ENCODE peak calls at places on chromosomes 2 and 18, in nine cellular contexts. One of them, this sample, is unnamed.
A peak's percentile ranks its signal among the peaks of the same experiment; 100 is the strongest.

GRCh38 chr2:118309201-118310015 is 221.1 kb downstream of the INSIG2 start:
- DNase-seq in CD4-positive, alpha-beta T cell: no peak
- DNase-seq in nucleus accumbens: no peak
- DNase-seq in nephron progenitor cell: no peak
- DNase-seq in activated T-helper 9 cell treated with anti-CD3 and anti-CD28 coated beads, Interleukin-2, amount 50 U/mL, for 16 hours: no peak
- DNase-seq in T-helper 2 cell: no peak
- DNase-seq in hypothalamus: no peak
- DNase-seq in posterior cingulate gyrus: no peak
- DNase-seq in stimulated activated CD4-positive, alpha-beta T cell treated with anti-CD3 and anti-CD28 coated beads, Interleukin-4, amount 100 ng/mL, for 24 hours: no peak
- DNase-seq in this sample: no peak

GRCh38 chr18:79754022-79754761 is 43.5 kb upstream of the KCNG2 start:
- DNase-seq in stimulated activated CD4-positive, alpha-beta T cell treated with anti-CD3 and anti-CD28 coated beads, Interleukin-4, amount 100 ng/mL, for 24 hours: no peak
- DNase-seq in T-helper 2 cell: no peak
- DNase-seq in nucleus accumbens: no peak
- DNase-seq in nephron progenitor cell: no peak
- DNase-seq in posterior cingulate gyrus: no peak
- DNase-seq in CD4-positive, alpha-beta T cell: no peak
- DNase-seq in activated T-helper 9 cell treated with anti-CD3 and anti-CD28 coated beads, Interleukin-2, amount 50 U/mL, for 16 hours: no peak
- DNase-seq in hypothalamus: no peak
- DNase-seq in this sample: peak; percentile 48

GRCh38 chr2:12416600-12416999 is 300.1 kb upstream of the TRIB2 start:
- DNase-seq in posterior cingulate gyrus: no peak
- DNase-seq in activated T-helper 9 cell treated with anti-CD3 and anti-CD28 coated beads, Interleukin-2, amount 50 U/mL, for 16 hours: peak; percentile 46
- DNase-seq in T-helper 2 cell: peak; percentile 26
- DNase-seq in nucleus accumbens: no peak
- DNase-seq in nephron progenitor cell: no peak
- DNase-seq in stimulated activated CD4-positive, alpha-beta T cell treated with anti-CD3 and anti-CD28 coated beads, Interleukin-4, amount 100 ng/mL, for 24 hours: peak; percentile 56
- DNase-seq in hypothalamus: no peak
- DNase-seq in CD4-positive, alpha-beta T cell: peak; percentile 60
- DNase-seq in this sample: no peak

GRCh38 chr2:797556-797955 is 120.3 kb upstream of the TMEM18 start:
- DNase-seq in activated T-helper 9 cell treated with anti-CD3 and anti-CD28 coated beads, Interleukin-2, amount 50 U/mL, for 16 hours: no peak
- DNase-seq in nephron progenitor cell: no peak
- DNase-seq in stimulated activated CD4-positive, alpha-beta T cell treated with anti-CD3 and anti-CD28 coated beads, Interleukin-4, amount 100 ng/mL, for 24 hours: no peak
- DNase-seq in hypothalamus: no peak
- DNase-seq in posterior cingulate gyrus: no peak
- DNase-seq in T-helper 2 cell: no peak
- DNase-seq in CD4-positive, alpha-beta T cell: no peak
- DNase-seq in nucleus accumbens: no peak
- DNase-seq in this sample: no peak

GRCh38 chr18:48049757-48050156 is 119.3 kb upstream of the SMAD2 start:
- DNase-seq in CD4-positive, alpha-beta T cell: no peak
- DNase-seq in T-helper 2 cell: no peak
- DNase-seq in nucleus accumbens: no peak
- DNase-seq in nephron progenitor cell: no peak
- DNase-seq in activated T-helper 9 cell treated with anti-CD3 and anti-CD28 coated beads, Interleukin-2, amount 50 U/mL, for 16 hours: no peak
- DNase-seq in hypothalamus: no peak
- DNase-seq in stimulated activated CD4-positive, alpha-beta T cell treated with anti-CD3 and anti-CD28 coated beads, Interleukin-4, amount 100 ng/mL, for 24 hours: no peak
- DNase-seq in posterior cingulate gyrus: no peak
- DNase-seq in this sample: no peak

GRCh38 chr2:211408485-211408884 is 852.1 kb downstream of the CPS1 start:
- DNase-seq in nucleus accumbens: no peak
- DNase-seq in hypothalamus: no peak
- DNase-seq in activated T-helper 9 cell treated with anti-CD3 and anti-CD28 coated beads, Interleukin-2, amount 50 U/mL, for 16 hours: no peak
- DNase-seq in stimulated activated CD4-positive, alpha-beta T cell treated with anti-CD3 and anti-CD28 coated beads, Interleukin-4, amount 100 ng/mL, for 24 hours: no peak
- DNase-seq in nephron progenitor cell: no peak
- DNase-seq in posterior cingulate gyrus: no peak
- DNase-seq in CD4-positive, alpha-beta T cell: no peak
- DNase-seq in T-helper 2 cell: no peak
- DNase-seq in this sample: no peak

GRCh38 chr18:47846431-47846830 is 84.0 kb downstream of the SMAD2 start:
- DNase-seq in nucleus accumbens: no peak
- DNase-seq in activated T-helper 9 cell treated with anti-CD3 and anti-CD28 coated beads, Interleukin-2, amount 50 U/mL, for 16 hours: no peak
- DNase-seq in stimulated activated CD4-positive, alpha-beta T cell treated with anti-CD3 and anti-CD28 coated beads, Interleukin-4, amount 100 ng/mL, for 24 hours: no peak
- DNase-seq in nephron progenitor cell: no peak
- DNase-seq in posterior cingulate gyrus: no peak
- DNase-seq in CD4-positive, alpha-beta T cell: no peak
- DNase-seq in hypothalamus: no peak
- DNase-seq in T-helper 2 cell: no peak
- DNase-seq in this sample: no peak

GRCh38 chr2:3785220-3785889 is 82.0 kb downstream of the DCDC2C start:
- DNase-seq in activated T-helper 9 cell treated with anti-CD3 and anti-CD28 coated beads, Interleukin-2, amount 50 U/mL, for 16 hours: no peak
- DNase-seq in T-helper 2 cell: no peak
- DNase-seq in nucleus accumbens: no peak
- DNase-seq in posterior cingulate gyrus: no peak
- DNase-seq in CD4-positive, alpha-beta T cell: no peak
- DNase-seq in stimulated activated CD4-positive, alpha-beta T cell treated with anti-CD3 and anti-CD28 coated beads, Interleukin-4, amount 100 ng/mL, for 24 hours: no peak
- DNase-seq in hypothalamus: no peak
- DNase-seq in nephron progenitor cell: no peak
- DNase-seq in this sample: no peak

GRCh38 chr2:86298411-86299390 is 38.7 kb downstream of the REEP1 start:
- DNase-seq in nucleus accumbens: no peak
- DNase-seq in posterior cingulate gyrus: no peak
- DNase-seq in CD4-positive, alpha-beta T cell: no peak
- DNase-seq in nephron progenitor cell: peak; percentile 13
- DNase-seq in stimulated activated CD4-positive, alpha-beta T cell treated with anti-CD3 and anti-CD28 coated beads, Interleukin-4, amount 100 ng/mL, for 24 hours: no peak
- DNase-seq in hypothalamus: no peak
- DNase-seq in activated T-helper 9 cell treated with anti-CD3 and anti-CD28 coated beads, Interleukin-2, amount 50 U/mL, for 16 hours: no peak
- DNase-seq in T-helper 2 cell: no peak
- DNase-seq in this sample: peak; percentile 49

GRCh38 chr2:101231253-101231652 is 21.4 kb upstream of the CNOT11 start:
- DNase-seq in hypothalamus: no peak
- DNase-seq in nephron progenitor cell: no peak
- DNase-seq in stimulated activated CD4-positive, alpha-beta T cell treated with anti-CD3 and anti-CD28 coated beads, Interleukin-4, amount 100 ng/mL, for 24 hours: no peak
- DNase-seq in activated T-helper 9 cell treated with anti-CD3 and anti-CD28 coated beads, Interleukin-2, amount 50 U/mL, for 16 hours: no peak
- DNase-seq in nucleus accumbens: no peak
- DNase-seq in CD4-positive, alpha-beta T cell: no peak
- DNase-seq in T-helper 2 cell: no peak
- DNase-seq in posterior cingulate gyrus: no peak
- DNase-seq in this sample: no peak

GRCh38 chr2:101697124-101697793 is at the start of gene MAP4K4:
- DNase-seq in nephron progenitor cell: peak; percentile 78
- DNase-seq in hypothalamus: peak; percentile 84
- DNase-seq in posterior cingulate gyrus: peak; percentile 73
- DNase-seq in nucleus accumbens: peak; percentile 81
- DNase-seq in activated T-helper 9 cell treated with anti-CD3 and anti-CD28 coated beads, Interleukin-2, amount 50 U/mL, for 16 hours: peak; percentile 69
- DNase-seq in T-helper 2 cell: peak; percentile 57
- DNase-seq in stimulated activated CD4-positive, alpha-beta T cell treated with anti-CD3 and anti-CD28 coated beads, Interleukin-4, amount 100 ng/mL, for 24 hours: peak; percentile 71
- DNase-seq in CD4-positive, alpha-beta T cell: peak; percentile 82
- DNase-seq in this sample: peak; percentile 91

GRCh38 chr18:908631-909621 is 4.3 kb downstream of the ADCYAP1 start:
- DNase-seq in nucleus accumbens: no peak
- DNase-seq in nephron progenitor cell: peak; percentile 41
- DNase-seq in posterior cingulate gyrus: no peak
- DNase-seq in CD4-positive, alpha-beta T cell: no peak
- DNase-seq in stimulated activated CD4-positive, alpha-beta T cell treated with anti-CD3 and anti-CD28 coated beads, Interleukin-4, amount 100 ng/mL, for 24 hours: no peak
- DNase-seq in activated T-helper 9 cell treated with anti-CD3 and anti-CD28 coated beads, Interleukin-2, amount 50 U/mL, for 16 hours: no peak
- DNase-seq in hypothalamus: no peak
- DNase-seq in T-helper 2 cell: no peak
- DNase-seq in this sample: peak; percentile 21

GRCh38 chr2:21041943-21042707 is 1.7 kb downstream of the APOB start:
- DNase-seq in activated T-helper 9 cell treated with anti-CD3 and anti-CD28 coated beads, Interleukin-2, amount 50 U/mL, for 16 hours: no peak
- DNase-seq in nucleus accumbens: no peak
- DNase-seq in posterior cingulate gyrus: no peak
- DNase-seq in stimulated activated CD4-positive, alpha-beta T cell treated with anti-CD3 and anti-CD28 coated beads, Interleukin-4, amount 100 ng/mL, for 24 hours: no peak
- DNase-seq in nephron progenitor cell: no peak
- DNase-seq in CD4-positive, alpha-beta T cell: no peak
- DNase-seq in hypothalamus: no peak
- DNase-seq in T-helper 2 cell: no peak
- DNase-seq in this sample: no peak

GRCh38 chr2:85741211-85741610 is 12.6 kb upstream of the ATOH8 start:
- DNase-seq in T-helper 2 cell: no peak
- DNase-seq in activated T-helper 9 cell treated with anti-CD3 and anti-CD28 coated beads, Interleukin-2, amount 50 U/mL, for 16 hours: no peak
- DNase-seq in nephron progenitor cell: no peak
- DNase-seq in CD4-positive, alpha-beta T cell: no peak
- DNase-seq in stimulated activated CD4-positive, alpha-beta T cell treated with anti-CD3 and anti-CD28 coated beads, Interleukin-4, amount 100 ng/mL, for 24 hours: no peak
- DNase-seq in posterior cingulate gyrus: no peak
- DNase-seq in nucleus accumbens: no peak
- DNase-seq in hypothalamus: no peak
- DNase-seq in this sample: no peak

GRCh38 chr2:230124792-230125452 is 56.2 kb upstream of the SLC16A14 start:
- DNase-seq in nephron progenitor cell: no peak
- DNase-seq in posterior cingulate gyrus: no peak
- DNase-seq in activated T-helper 9 cell treated with anti-CD3 and anti-CD28 coated beads, Interleukin-2, amount 50 U/mL, for 16 hours: no peak
- DNase-seq in stimulated activated CD4-positive, alpha-beta T cell treated with anti-CD3 and anti-CD28 coated beads, Interleukin-4, amount 100 ng/mL, for 24 hours: no peak
- DNase-seq in hypothalamus: no peak
- DNase-seq in CD4-positive, alpha-beta T cell: no peak
- DNase-seq in nucleus accumbens: peak; percentile 7
- DNase-seq in T-helper 2 cell: no peak
- DNase-seq in this sample: no peak

GRCh38 chr2:162123806-162124758 is 28.0 kb downstream of the GCG start:
- DNase-seq in hypothalamus: no peak
- DNase-seq in posterior cingulate gyrus: no peak
- DNase-seq in stimulated activated CD4-positive, alpha-beta T cell treated with anti-CD3 and anti-CD28 coated beads, Interleukin-4, amount 100 ng/mL, for 24 hours: no peak
- DNase-seq in T-helper 2 cell: no peak
- DNase-seq in activated T-helper 9 cell treated with anti-CD3 and anti-CD28 coated beads, Interleukin-2, amount 50 U/mL, for 16 hours: no peak
- DNase-seq in nucleus accumbens: no peak
- DNase-seq in nephron progenitor cell: peak; percentile 10
- DNase-seq in CD4-positive, alpha-beta T cell: no peak
- DNase-seq in this sample: peak; percentile 43

GRCh38 chr2:194314042-194314441 is 1343.0 kb upstream of the SLC39A10 start:
- DNase-seq in nucleus accumbens: no peak
- DNase-seq in nephron progenitor cell: no peak
- DNase-seq in hypothalamus: no peak
- DNase-seq in T-helper 2 cell: no peak
- DNase-seq in stimulated activated CD4-positive, alpha-beta T cell treated with anti-CD3 and anti-CD28 coated beads, Interleukin-4, amount 100 ng/mL, for 24 hours: no peak
- DNase-seq in activated T-helper 9 cell treated with anti-CD3 and anti-CD28 coated beads, Interleukin-2, amount 50 U/mL, for 16 hours: no peak
- DNase-seq in posterior cingulate gyrus: no peak
- DNase-seq in CD4-positive, alpha-beta T cell: no peak
- DNase-seq in this sample: no peak

GRCh38 chr2:127605691-127606277 is 40.2 kb upstream of the GPR17 start:
- DNase-seq in posterior cingulate gyrus: no peak
- DNase-seq in CD4-positive, alpha-beta T cell: no peak
- DNase-seq in hypothalamus: no peak
- DNase-seq in activated T-helper 9 cell treated with anti-CD3 and anti-CD28 coated beads, Interleukin-2, amount 50 U/mL, for 16 hours: no peak
- DNase-seq in stimulated activated CD4-positive, alpha-beta T cell treated with anti-CD3 and anti-CD28 coated beads, Interleukin-4, amount 100 ng/mL, for 24 hours: no peak
- DNase-seq in nephron progenitor cell: no peak
- DNase-seq in nucleus accumbens: no peak
- DNase-seq in T-helper 2 cell: no peak
- DNase-seq in this sample: no peak

GRCh38 chr2:224847431-224847830 is 131.3 kb upstream of the CCDC195 start:
- DNase-seq in posterior cingulate gyrus: no peak
- DNase-seq in activated T-helper 9 cell treated with anti-CD3 and anti-CD28 coated beads, Interleukin-2, amount 50 U/mL, for 16 hours: no peak
- DNase-seq in hypothalamus: no peak
- DNase-seq in stimulated activated CD4-positive, alpha-beta T cell treated with anti-CD3 and anti-CD28 coated beads, Interleukin-4, amount 100 ng/mL, for 24 hours: no peak
- DNase-seq in nucleus accumbens: no peak
- DNase-seq in nephron progenitor cell: no peak
- DNase-seq in T-helper 2 cell: no peak
- DNase-seq in CD4-positive, alpha-beta T cell: no peak
- DNase-seq in this sample: no peak

GRCh38 chr2:241489080-241489479 is 19.3 kb downstream of the STK25 start:
- DNase-seq in T-helper 2 cell: no peak
- DNase-seq in nephron progenitor cell: no peak
- DNase-seq in CD4-positive, alpha-beta T cell: no peak
- DNase-seq in posterior cingulate gyrus: no peak
- DNase-seq in activated T-helper 9 cell treated with anti-CD3 and anti-CD28 coated beads, Interleukin-2, amount 50 U/mL, for 16 hours: no peak
- DNase-seq in nucleus accumbens: no peak
- DNase-seq in hypothalamus: no peak
- DNase-seq in stimulated activated CD4-positive, alpha-beta T cell treated with anti-CD3 and anti-CD28 coated beads, Interleukin-4, amount 100 ng/mL, for 24 hours: no peak
- DNase-seq in this sample: no peak

GRCh38 chr2:152557273-152557879 is 159.9 kb downstream of the PRPF40A start:
- DNase-seq in hypothalamus: no peak
- DNase-seq in T-helper 2 cell: no peak
- DNase-seq in nephron progenitor cell: no peak
- DNase-seq in activated T-helper 9 cell treated with anti-CD3 and anti-CD28 coated beads, Interleukin-2, amount 50 U/mL, for 16 hours: no peak
- DNase-seq in CD4-positive, alpha-beta T cell: no peak
- DNase-seq in stimulated activated CD4-positive, alpha-beta T cell treated with anti-CD3 and anti-CD28 coated beads, Interleukin-4, amount 100 ng/mL, for 24 hours: no peak
- DNase-seq in posterior cingulate gyrus: no peak
- DNase-seq in nucleus accumbens: no peak
- DNase-seq in this sample: no peak

GRCh38 chr2:1899396-1899730 is 155.0 kb upstream of the PXDN start:
- DNase-seq in posterior cingulate gyrus: no peak
- DNase-seq in T-helper 2 cell: no peak
- DNase-seq in stimulated activated CD4-positive, alpha-beta T cell treated with anti-CD3 and anti-CD28 coated beads, Interleukin-4, amount 100 ng/mL, for 24 hours: no peak
- DNase-seq in nephron progenitor cell: no peak
- DNase-seq in hypothalamus: no peak
- DNase-seq in nucleus accumbens: no peak
- DNase-seq in activated T-helper 9 cell treated with anti-CD3 and anti-CD28 coated beads, Interleukin-2, amount 50 U/mL, for 16 hours: no peak
- DNase-seq in CD4-positive, alpha-beta T cell: no peak
- DNase-seq in this sample: no peak

GRCh38 chr18:51957001-51957400 is 383.0 kb upstream of the DCC start:
- DNase-seq in nucleus accumbens: no peak
- DNase-seq in T-helper 2 cell: no peak
- DNase-seq in nephron progenitor cell: no peak
- DNase-seq in hypothalamus: no peak
- DNase-seq in stimulated activated CD4-positive, alpha-beta T cell treated with anti-CD3 and anti-CD28 coated beads, Interleukin-4, amount 100 ng/mL, for 24 hours: no peak
- DNase-seq in posterior cingulate gyrus: no peak
- DNase-seq in CD4-positive, alpha-beta T cell: no peak
- DNase-seq in activated T-helper 9 cell treated with anti-CD3 and anti-CD28 coated beads, Interleukin-2, amount 50 U/mL, for 16 hours: no peak
- DNase-seq in this sample: no peak

GRCh38 chr18:46039967-46040746 is 31.9 kb downstream of the PSTPIP2 start:
- DNase-seq in activated T-helper 9 cell treated with anti-CD3 and anti-CD28 coated beads, Interleukin-2, amount 50 U/mL, for 16 hours: no peak
- DNase-seq in nucleus accumbens: no peak
- DNase-seq in hypothalamus: no peak
- DNase-seq in CD4-positive, alpha-beta T cell: no peak
- DNase-seq in T-helper 2 cell: no peak
- DNase-seq in nephron progenitor cell: no peak
- DNase-seq in stimulated activated CD4-positive, alpha-beta T cell treated with anti-CD3 and anti-CD28 coated beads, Interleukin-4, amount 100 ng/mL, for 24 hours: no peak
- DNase-seq in posterior cingulate gyrus: no peak
- DNase-seq in this sample: no peak

GRCh38 chr2:221555511-221555845 is 16.6 kb downstream of the EPHA4 start:
- DNase-seq in activated T-helper 9 cell treated with anti-CD3 and anti-CD28 coated beads, Interleukin-2, amount 50 U/mL, for 16 hours: no peak
- DNase-seq in nucleus accumbens: no peak
- DNase-seq in T-helper 2 cell: no peak
- DNase-seq in posterior cingulate gyrus: no peak
- DNase-seq in CD4-positive, alpha-beta T cell: no peak
- DNase-seq in hypothalamus: no peak
- DNase-seq in nephron progenitor cell: no peak
- DNase-seq in stimulated activated CD4-positive, alpha-beta T cell treated with anti-CD3 and anti-CD28 coated beads, Interleukin-4, amount 100 ng/mL, for 24 hours: no peak
- DNase-seq in this sample: no peak

GRCh38 chr2:38713311-38713710 is 37.9 kb downstream of the SRSF7 start:
- DNase-seq in CD4-positive, alpha-beta T cell: no peak
- DNase-seq in nucleus accumbens: no peak
- DNase-seq in posterior cingulate gyrus: no peak
- DNase-seq in hypothalamus: no peak
- DNase-seq in stimulated activated CD4-positive, alpha-beta T cell treated with anti-CD3 and anti-CD28 coated beads, Interleukin-4, amount 100 ng/mL, for 24 hours: no peak
- DNase-seq in activated T-helper 9 cell treated with anti-CD3 and anti-CD28 coated beads, Interleukin-2, amount 50 U/mL, for 16 hours: no peak
- DNase-seq in nephron progenitor cell: no peak
- DNase-seq in T-helper 2 cell: no peak
- DNase-seq in this sample: no peak

GRCh38 chr18:48878471-48878870 is 72.3 kb downstream of the SMAD7 start:
- DNase-seq in nephron progenitor cell: no peak
- DNase-seq in nucleus accumbens: no peak
- DNase-seq in CD4-positive, alpha-beta T cell: no peak
- DNase-seq in stimulated activated CD4-positive, alpha-beta T cell treated with anti-CD3 and anti-CD28 coated beads, Interleukin-4, amount 100 ng/mL, for 24 hours: no peak
- DNase-seq in activated T-helper 9 cell treated with anti-CD3 and anti-CD28 coated beads, Interleukin-2, amount 50 U/mL, for 16 hours: no peak
- DNase-seq in hypothalamus: no peak
- DNase-seq in posterior cingulate gyrus: no peak
- DNase-seq in T-helper 2 cell: no peak
- DNase-seq in this sample: no peak

GRCh38 chr18:28167835-28168349 is 9.0 kb downstream of the CDH2 start:
- DNase-seq in nephron progenitor cell: no peak
- DNase-seq in hypothalamus: no peak
- DNase-seq in posterior cingulate gyrus: no peak
- DNase-seq in T-helper 2 cell: no peak
- DNase-seq in nucleus accumbens: no peak
- DNase-seq in activated T-helper 9 cell treated with anti-CD3 and anti-CD28 coated beads, Interleukin-2, amount 50 U/mL, for 16 hours: no peak
- DNase-seq in stimulated activated CD4-positive, alpha-beta T cell treated with anti-CD3 and anti-CD28 coated beads, Interleukin-4, amount 100 ng/mL, for 24 hours: no peak
- DNase-seq in CD4-positive, alpha-beta T cell: no peak
- DNase-seq in this sample: no peak

GRCh38 chr2:955829-956731 is 5.4 kb downstream of the SNTG2 start:
- DNase-seq in CD4-positive, alpha-beta T cell: no peak
- DNase-seq in T-helper 2 cell: no peak
- DNase-seq in nucleus accumbens: no peak
- DNase-seq in posterior cingulate gyrus: no peak
- DNase-seq in hypothalamus: no peak
- DNase-seq in nephron progenitor cell: no peak
- DNase-seq in activated T-helper 9 cell treated with anti-CD3 and anti-CD28 coated beads, Interleukin-2, amount 50 U/mL, for 16 hours: no peak
- DNase-seq in stimulated activated CD4-positive, alpha-beta T cell treated with anti-CD3 and anti-CD28 coated beads, Interleukin-4, amount 100 ng/mL, for 24 hours: no peak
- DNase-seq in this sample: no peak

GRCh38 chr18:63472380-63472779 is 4.4 kb upstream of the SERPINB5 start:
- DNase-seq in posterior cingulate gyrus: no peak
- DNase-seq in hypothalamus: no peak
- DNase-seq in nucleus accumbens: no peak
- DNase-seq in T-helper 2 cell: no peak
- DNase-seq in CD4-positive, alpha-beta T cell: no peak
- DNase-seq in activated T-helper 9 cell treated with anti-CD3 and anti-CD28 coated beads, Interleukin-2, amount 50 U/mL, for 16 hours: no peak
- DNase-seq in nephron progenitor cell: no peak
- DNase-seq in stimulated activated CD4-positive, alpha-beta T cell treated with anti-CD3 and anti-CD28 coated beads, Interleukin-4, amount 100 ng/mL, for 24 hours: no peak
- DNase-seq in this sample: no peak

GRCh38 chr2:8558096-8558495 is 123.8 kb upstream of the ID2 start:
- DNase-seq in activated T-helper 9 cell treated with anti-CD3 and anti-CD28 coated beads, Interleukin-2, amount 50 U/mL, for 16 hours: no peak
- DNase-seq in stimulated activated CD4-positive, alpha-beta T cell treated with anti-CD3 and anti-CD28 coated beads, Interleukin-4, amount 100 ng/mL, for 24 hours: no peak
- DNase-seq in hypothalamus: no peak
- DNase-seq in posterior cingulate gyrus: no peak
- DNase-seq in CD4-positive, alpha-beta T cell: no peak
- DNase-seq in nephron progenitor cell: no peak
- DNase-seq in nucleus accumbens: no peak
- DNase-seq in T-helper 2 cell: no peak
- DNase-seq in this sample: no peak